ENCODE peak calls at places on chromosomes 11 and 22, in seven cellular contexts. A, E, X, C, S, T and W are unnamed samples.

GRCh38 chr11:75147875-75148263 is 3.0 kb upstream of the SLCO2B1 start:
- DNase-seq in C (no peak), S (no peak), A (no peak), E (no peak), X (no peak), T (no peak), W (no peak)

GRCh38 chr22:41998361-41999261 is at the start of gene WBP2NL:
- DNase-seq in A (peak), T (peak), S (peak), C (peak), E (peak), X (peak), W (no peak)

GRCh38 chr11:65440831-65441499 is 18.4 kb downstream of the NEAT1 start:
- DNase-seq in X (no peak), C (no peak), E (no peak), A (peak), S (no peak), T (peak), W (no peak)

GRCh38 chr11:12089473-12089872 is 20.9 kb upstream of the MICAL2 start:
- DNase-seq in T (no peak), C (no peak), S (no peak), E (no peak), X (no peak), A (no peak), W (no peak)

GRCh38 chr11:36945384-36945783 is 347.3 kb upstream of the RAG2 start:
- DNase-seq in C (no peak), S (no peak), T (no peak), E (no peak), A (no peak), X (no peak), W (no peak)

GRCh38 chr11:112213753-112214152 is 12.5 kb upstream of the PTS start:
- DNase-seq in C (no peak), S (no peak), T (no peak), A (no peak), X (no peak), E (no peak), W (no peak)

GRCh38 chr11:1840780-1841480 is 2.1 kb downstream of the TNNI2 start:
- DNase-seq in E (no peak), X (no peak), T (no peak), A (no peak), C (no peak), S (no peak), W (no peak)

GRCh38 chr11:130217133-130217631 is 57.6 kb downstream of the ST14 start:
- DNase-seq in A (peak), E (no peak), T (peak), C (no peak), X (no peak), S (no peak), W (peak)

GRCh38 chr11:114153224-114153623 is 93.7 kb downstream of the ZBTB16 start:
- DNase-seq in A (no peak), T (no peak), C (no peak), X (no peak), S (no peak), E (no peak), W (no peak)

GRCh38 chr11:45180158-45180887 is 33.9 kb downstream of the PRDM11 start:
- DNase-seq in C (no peak), S (no peak), A (no peak), E (no peak), T (no peak), X (peak), W (no peak)

GRCh38 chr11:115924744-115925567 is 420.7 kb upstream of the CADM1 start:
- DNase-seq in T (no peak), C (no peak), X (no peak), E (no peak), S (no peak), A (no peak), W (no peak)

GRCh38 chr11:32109138-32109537 is 18.3 kb downstream of the RCN1 start:
- DNase-seq in T (no peak), A (no peak), E (no peak), X (no peak), C (no peak), S (no peak), W (no peak)

GRCh38 chr11:27621440-27622161 is 78.7 kb downstream of the BDNF start:
- DNase-seq in X (no peak), A (no peak), S (no peak), C (no peak), E (no peak), T (no peak), W (no peak)

GRCh38 chr11:128095459-128096096 is 491.8 kb downstream of the ETS1 start:
- DNase-seq in E (peak), X (no peak), A (no peak), T (no peak), S (no peak), C (peak), W (no peak)

GRCh38 chr22:49364398-49364797 is 463.3 kb downstream of the BRD1 start:
- DNase-seq in X (no peak), C (no peak), T (no peak), E (no peak), S (no peak), A (no peak), W (no peak)

GRCh38 chr11:134599180-134599810 is 187.3 kb upstream of the B3GAT1 start:
- DNase-seq in A (no peak), T (peak), X (no peak), E (no peak), C (no peak), S (no peak), W (no peak)

GRCh38 chr22:32858121-32858703 is 56.7 kb downstream of the TIMP3 start:
- DNase-seq in X (no peak), A (no peak), S (no peak), E (no peak), C (no peak), T (no peak), W (no peak)

GRCh38 chr22:37676691-37677627 is 1.5 kb downstream of the LGALS1 start:
- DNase-seq in T (peak), X (peak), C (peak), E (peak), S (peak), A (peak), W (peak)

GRCh38 chr11:80414766-80415165 is 973.9 kb upstream of the TENM4 start:
- DNase-seq in X (no peak), T (no peak), E (no peak), A (no peak), S (no peak), C (no peak), W (no peak)

GRCh38 chr11:82902880-82903279 is 1.3 kb downstream of the DDIAS start:
- DNase-seq in A (no peak), X (no peak), E (no peak), T (no peak), S (no peak), C (no peak), W (no peak)

GRCh38 chr22:30178180-30179126 is 68.1 kb downstream of the LIF start:
- DNase-seq in C (no peak), E (no peak), T (peak), A (no peak), X (peak), S (no peak), W (no peak)

GRCh38 chr11:134561348-134561720 is 149.3 kb upstream of the B3GAT1 start:
- DNase-seq in C (no peak), A (peak), S (no peak), T (peak), E (no peak), X (no peak), W (peak)

GRCh38 chr22:29625090-29625825 is 21.8 kb downstream of the NF2 start:
- DNase-seq in X (peak), S (no peak), T (no peak), C (peak), E (peak), A (no peak), W (no peak)

GRCh38 chr11:12842933-12843636 is 166.0 kb upstream of the RASSF10 start:
- DNase-seq in X (no peak), S (no peak), A (no peak), C (no peak), E (peak), T (no peak), W (no peak)

GRCh38 chr22:36244522-36245391 is 5.4 kb upstream of the APOL2 start:
- DNase-seq in S (no peak), C (peak), E (peak), A (peak), X (no peak), T (no peak), W (no peak)

GRCh38 chr11:124746621-124747243 is 5.3 kb downstream of the VSIG2 start:
- DNase-seq in C (no peak), T (peak), A (peak), X (peak), E (no peak), S (peak), W (no peak)

GRCh38 chr11:36155770-36156485 is 133.3 kb downstream of the COMMD9 start:
- DNase-seq in X (no peak), A (no peak), E (no peak), S (no peak), T (no peak), C (no peak), W (no peak)

GRCh38 chr11:68774188-68774585 is 22.9 kb upstream of the TESMIN start:
- DNase-seq in S (no peak), T (no peak), C (no peak), A (no peak), X (no peak), E (no peak), W (no peak)

GRCh38 chr11:78586452-78587046 is 11.9 kb upstream of the NARS2 start:
- DNase-seq in A (no peak), C (no peak), T (no peak), X (no peak), S (no peak), E (no peak), W (no peak)

GRCh38 chr11:74175923-74176322 is 4.8 kb downstream of the PPME1 start:
- DNase-seq in T (no peak), E (no peak), S (no peak), C (no peak), X (no peak), A (no peak), W (no peak)

GRCh38 chr11:74024630-74025029 is 15.7 kb upstream of the UCP3 start:
- DNase-seq in S (no peak), A (no peak), T (no peak), E (peak), C (peak), X (no peak), W (no peak)